ENCODE peak calls at places on chromosomes 13 and 19, in six cellular contexts. V is neural progenitor cell; W is stomach; T is psoas muscle; O is heart left ventricle; K is CD4-positive, alpha-beta memory T cell. N is an unnamed sample. For H3K9me3, the result is how much of the 10 kb centered on the place peaks cover.

GRCh38 chr19:15400521-15401396 is 18.0 kb downstream of the AKAP8L start:
- DNase-seq in V (no peak), W (no peak), T (no peak), O (no peak), K (no peak), N (no peak)

GRCh38 chr13:35832551-35832950 is 298.6 kb downstream of the DCLK1 start:
- DNase-seq in V (no peak), W (no peak), T (no peak), O (no peak), K (no peak), N (no peak)

GRCh38 chr13:24746618-24747247 is 17.2 kb upstream of the RNF17 start:
- DNase-seq in V (peak), W (no peak), T (no peak), O (no peak), K (no peak), N (no peak)

GRCh38 chr19:43880483-43880882 is 53.4 kb downstream of the ZNF283 start:
- DNase-seq in V (no peak), W (no peak), T (no peak), O (no peak), K (no peak), N (no peak)

GRCh38 chr13:90800082-90800746 is 547.3 kb upstream of the MIR17HG start:
- DNase-seq in V (no peak), W (no peak), T (peak), O (peak), K (no peak), N (peak)

GRCh38 chr19:5775668-5776309 is 8.8 kb downstream of the PRR22 start:
- DNase-seq in V (no peak), W (no peak), T (no peak), O (no peak), K (no peak), N (no peak)

GRCh38 chr13:46232281-46232680 is 20.6 kb downstream of the LRRC63 start:
- DNase-seq in V (no peak), W (no peak), T (no peak), O (no peak), K (no peak), N (no peak)

GRCh38 chr13:73551736-73552135 is 492.9 kb downstream of the KLF5 start:
- DNase-seq in V (no peak), W (no peak), T (no peak), O (no peak), K (no peak), N (no peak)

GRCh38 chr13:94479559-94480095 is at the start of gene DCT:
- DNase-seq in V (peak), W (no peak), T (no peak), O (no peak), K (no peak), N (no peak)

GRCh38 chr13:42597505-42597904 is 23.6 kb downstream of the TNFSF11 start:
- DNase-seq in V (no peak), W (no peak), T (no peak), O (no peak), K (no peak), N (no peak)

GRCh38 chr13:99865420-99865930 is 106.1 kb downstream of the ZIC5 start:
- DNase-seq in V (no peak), W (no peak), T (no peak), O (no peak), K (no peak), N (no peak)

GRCh38 chr19:41225238-41226052 is 6.4 kb downstream of the AXL start:
- DNase-seq in V (peak), W (peak), T (peak), O (peak), K (no peak), N (peak)

GRCh38 chr19:49820125-49820524 is 2.0 kb downstream of the MED25 start:
- DNase-seq in V (no peak), W (peak), T (no peak), O (no peak), K (no peak), N (no peak)

GRCh38 chr19:33394723-33395560 is 21.4 kb downstream of the CEBPG start:
- DNase-seq in V (no peak), W (no peak), T (no peak), O (no peak), K (no peak), N (no peak)

GRCh38 chr19:38497907-38498306 is 64.4 kb downstream of the RYR1 start:
- DNase-seq in V (no peak), W (no peak), T (no peak), O (no peak), K (no peak), N (no peak)

GRCh38 chr19:17121736-17122293 is 46.2 kb downstream of the MYO9B start:
- DNase-seq in V (no peak), W (no peak), T (no peak), O (no peak), K (no peak), N (no peak)

GRCh38 chr19:30423481-30423880 is 51.3 kb downstream of the ZNF536 start:
- DNase-seq in V (no peak), W (no peak), T (no peak), O (peak), K (no peak), N (no peak)

GRCh38 chr19:18023596-18024212 is 15.7 kb downstream of the ARRDC2 start:
- DNase-seq in V (no peak), W (peak), T (peak), O (peak), K (peak), N (peak)

GRCh38 chr19:40576181-40576584 is 490 bp upstream of the SHKBP1 start:
- DNase-seq in V (peak), W (no peak), T (peak), O (no peak), K (no peak), N (no peak)

GRCh38 chr13:65959305-65959704 is 1270.8 kb downstream of the PCDH9 start:
- DNase-seq in V (no peak), W (no peak), T (no peak), O (no peak), K (no peak), N (no peak)

GRCh38 chr19:19514881-19515763 is at the start of gene TSSK6:
- DNase-seq in V (no peak), W (no peak), T (no peak), O (no peak), K (no peak), N (no peak)

GRCh38 chr19:48993175-48994034 is at the start of the genes GYS1 and RUVBL2:
- DNase-seq in V (peak), W (peak), T (peak), O (peak), K (peak), N (peak)

GRCh38 chr13:22000191-22000590 is 329.3 kb downstream of the FGF9 start:
- DNase-seq in V (no peak), W (no peak), T (no peak), O (no peak), K (no peak), N (no peak)

GRCh38 chr13:59755647-59756290 is 408.0 kb downstream of the DIAPH3 start:
- DNase-seq in V (no peak), W (no peak), T (no peak), O (no peak), K (no peak), N (no peak)

GRCh38 chr13:20546559-20546958 is 20.4 kb upstream of the IFT88 start:
- DNase-seq in V (no peak), W (no peak), T (no peak), O (no peak), K (no peak), N (no peak)

GRCh38 chr13:93709511-93710244 is 483.1 kb downstream of the GPC6 start:
- DNase-seq in V (no peak), W (no peak), T (no peak), O (no peak), K (no peak), N (no peak)

GRCh38 chr13:23749288-23749880 is 139.8 kb downstream of the MIPEP start:
- DNase-seq in V (no peak), W (no peak), T (no peak), O (no peak), K (no peak), N (no peak)

GRCh38 chr13:75485286-75486062 is 3.5 kb upstream of the TBC1D4 start:
- DNase-seq in V (no peak), W (no peak), T (no peak), O (no peak), K (no peak), N (no peak)

GRCh38 chr19:3006075-3006767 is 22.9 kb downstream of the TLE2 start:
- DNase-seq in V (no peak), W (no peak), T (no peak), O (no peak), K (no peak), N (no peak)

GRCh38 chr19:40304306-40304705 is 19.2 kb upstream of the AKT2 start:
- DNase-seq in V (no peak), W (no peak), T (no peak), O (no peak), K (no peak), N (no peak)

DNA sequence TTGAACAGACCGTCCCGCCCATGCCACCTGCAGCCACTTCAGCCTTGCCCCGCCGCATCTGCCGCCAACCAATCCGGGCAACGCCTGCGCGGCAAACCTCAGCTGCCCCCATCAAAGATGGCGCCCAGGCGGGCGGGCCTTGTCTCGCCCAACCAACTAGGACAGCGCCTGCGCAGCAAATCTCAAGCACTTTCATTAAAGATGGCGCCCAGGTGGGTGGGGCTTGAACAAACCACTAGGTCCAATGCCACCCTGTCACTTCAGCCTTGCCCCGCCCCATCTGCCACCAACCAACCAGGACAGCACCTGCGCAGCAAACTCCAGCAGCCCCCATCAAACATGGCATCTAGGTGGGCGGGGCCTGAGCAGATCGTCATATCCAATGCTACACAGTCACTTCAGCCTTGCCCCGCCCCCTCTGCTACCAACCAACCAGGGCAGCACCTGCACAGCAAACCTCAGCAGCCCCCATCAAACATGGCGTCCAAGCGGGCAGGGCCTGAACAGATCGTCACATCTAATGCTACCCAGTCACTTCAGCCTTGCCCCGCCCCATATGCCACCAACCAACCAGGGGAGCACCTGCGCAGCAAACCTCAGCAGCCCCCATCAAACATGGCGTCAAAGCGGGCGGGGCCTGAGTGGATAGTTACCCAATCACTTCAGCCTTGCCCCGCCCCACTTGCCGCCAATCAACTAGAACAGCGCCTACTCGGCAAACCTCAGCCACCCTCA is 1.4 kb downstream of the PEG3 start:
- DNase-seq in V (no peak), W (peak), T (peak), O (peak), K (no peak), N (peak)
- H3K9me3 ChIP-seq in V (under half), W (half or more), T (under half), O (under half), K (under half), N (under half)

GRCh38 chr13:79385694-79386093 is 20.4 kb downstream of the RBM26 start:
- DNase-seq in V (no peak), W (no peak), T (no peak), O (no peak), K (no peak), N (no peak)

GRCh38 chr13:79382545-79383275 is 23.3 kb downstream of the RBM26 start:
- DNase-seq in V (no peak), W (no peak), T (no peak), O (no peak), K (no peak), N (no peak)

GRCh38 chr13:79380943-79381445 is 25.1 kb downstream of the RBM26 start:
- DNase-seq in V (no peak), W (no peak), T (no peak), O (no peak), K (no peak), N (no peak)

GRCh38 chr13:79386125-79386822 is 19.8 kb downstream of the RBM26 start:
- DNase-seq in V (no peak), W (no peak), T (no peak), O (no peak), K (no peak), N (no peak)

DNA sequence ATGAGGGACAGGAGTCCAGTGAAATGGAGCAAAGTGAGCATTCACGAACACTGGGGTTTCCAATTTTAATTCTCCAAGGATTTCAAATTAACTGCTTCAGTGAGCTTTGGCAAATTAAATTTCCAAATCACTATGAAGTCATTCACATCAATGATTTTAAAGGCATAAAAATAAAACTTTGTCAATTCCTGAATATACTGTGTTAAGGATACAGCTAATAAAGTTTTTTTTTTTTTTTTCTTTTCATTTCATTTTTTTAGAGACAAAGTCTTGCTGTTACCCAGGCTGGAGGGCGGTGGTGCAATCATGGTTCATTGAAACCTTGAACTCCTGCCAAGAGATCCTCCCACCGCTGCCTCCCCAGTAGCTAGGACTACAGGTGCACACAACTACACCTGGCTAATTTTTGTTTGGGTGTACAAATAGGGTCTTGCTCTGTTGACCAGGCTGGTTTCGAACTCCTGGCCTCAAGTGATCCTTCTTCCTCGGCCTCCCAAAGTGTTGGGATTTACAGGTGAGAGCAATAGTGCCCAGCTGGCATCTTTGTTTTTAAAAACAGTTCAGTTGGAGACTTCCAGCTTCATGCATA is 21.9 kb downstream of the RBM26 start:
- DNase-seq in V (no peak), W (no peak), T (no peak), O (no peak), K (no peak), N (no peak)
- H3K4me3 ChIP-seq in V (no peak), W (no peak), T (no peak), O (no peak), K (no peak), N (no peak)

DNA sequence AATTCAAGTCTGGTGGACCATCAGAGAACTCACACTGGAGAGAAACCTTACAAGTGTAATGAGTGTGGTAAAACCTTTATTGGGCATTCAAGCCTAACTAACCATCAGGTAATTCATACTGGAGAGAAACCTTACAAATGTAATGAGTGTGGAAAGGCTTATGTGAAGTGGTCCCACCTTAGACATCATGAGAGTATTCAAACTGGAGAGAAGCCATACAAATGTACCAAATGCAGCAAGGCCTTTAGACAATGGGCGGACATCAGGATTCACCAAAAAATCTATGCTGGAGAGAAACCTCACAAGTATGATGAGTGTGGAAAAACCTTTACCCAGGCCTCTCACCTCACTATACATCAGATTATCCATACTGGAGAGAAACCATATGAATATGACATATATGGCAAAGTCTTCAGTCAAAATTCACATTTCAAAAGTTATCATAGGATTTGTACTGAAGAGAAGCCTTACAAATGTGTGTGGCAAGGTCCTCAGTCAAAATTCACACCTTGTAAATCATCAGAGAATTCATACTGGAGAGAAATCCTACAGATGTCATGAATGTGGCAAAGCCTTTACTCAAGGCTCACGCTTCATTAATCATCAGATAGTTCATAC is 19.7 kb upstream of the ZNF665 start:
- DNase-seq in V (no peak), W (no peak), T (no peak), O (no peak), K (no peak), N (no peak)
- H3K9me3 ChIP-seq in V (under half), W (half or more), T (half or more), O (half or more), K (half or more), N (half or more)

DNA sequence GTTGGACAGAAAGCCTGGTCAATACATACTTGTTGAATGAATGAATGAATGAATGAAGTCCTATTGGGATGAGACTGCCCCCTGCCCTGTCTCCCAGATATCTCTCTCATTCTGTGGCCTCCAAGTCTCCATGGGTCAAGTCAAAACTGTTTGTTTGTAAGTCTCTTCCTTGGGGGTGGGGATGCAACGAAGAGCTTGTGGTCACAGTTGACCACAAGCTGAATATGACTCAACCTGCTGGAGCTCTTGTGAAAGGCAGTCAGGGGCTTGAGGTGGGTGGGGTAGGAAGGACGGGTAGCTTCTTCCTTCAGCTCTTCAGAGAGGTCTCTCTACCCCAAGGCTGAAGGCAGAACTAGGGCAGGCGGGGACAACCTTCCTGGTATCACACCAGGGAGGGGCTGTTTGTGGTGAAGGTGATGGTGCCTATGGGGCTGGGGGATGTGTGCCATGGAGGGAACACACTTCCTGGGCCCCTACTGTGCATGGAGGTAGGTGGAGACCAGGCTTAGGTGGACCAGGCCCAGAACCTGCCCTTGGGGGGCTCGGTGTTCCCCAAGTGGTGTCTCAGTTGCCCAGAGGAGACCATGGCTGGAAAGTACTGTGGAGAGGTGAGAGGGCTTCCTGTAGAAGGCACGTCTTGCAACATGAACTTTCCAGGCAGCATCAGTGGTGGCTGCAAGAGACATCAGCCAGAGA is 8.0 kb downstream of the MYO1F start:
- DNase-seq in V (no peak), W (peak), T (no peak), O (no peak), K (peak), N (peak)
- H3K4me3 ChIP-seq in V (no peak), W (no peak), T (no peak), O (no peak), K (peak), N (no peak)

DNA sequence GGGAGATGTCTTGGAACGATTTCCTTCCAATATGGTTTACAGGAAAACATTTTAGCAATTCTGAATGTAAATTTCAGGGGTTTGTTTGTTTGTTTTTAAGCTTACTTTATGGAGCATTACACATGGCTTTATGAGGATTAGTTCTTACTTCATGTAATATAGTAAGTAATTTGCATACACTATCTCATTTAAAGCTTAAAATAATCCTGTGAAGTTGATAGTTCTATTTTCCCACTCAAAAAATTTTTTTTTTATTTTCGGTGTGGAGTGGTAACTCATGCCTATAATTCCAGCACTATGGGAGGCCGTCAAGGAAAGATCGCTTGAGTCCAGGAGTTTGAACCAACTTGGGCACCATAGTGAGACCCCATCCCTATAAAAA is 19.0 kb upstream of the KPNA3 start:
- DNase-seq in V (no peak), W (no peak), T (no peak), O (no peak), K (no peak), N (no peak)
- H3K9me3 ChIP-seq in V (under half), W (under half), T (under half), O (under half), K (under half), N (under half)

GRCh38 chr13:114230575-114230974 is 4.1 kb upstream of the CDC16 start:
- DNase-seq in V (no peak), W (no peak), T (no peak), O (no peak), K (no peak), N (no peak)
- H3K4me3 ChIP-seq in V (no peak), W (no peak), T (no peak), O (no peak), K (no peak), N (no peak)

N was measured in tibial nerve.